ENCODE peak calls at places on chromosomes 6 and 20, in six cellular contexts. Z is fibroblast of mammary gland, Y is mucosa of descending colon, P is body of pancreas, V is ovary, H is mammary epithelial cell. A is an unnamed sample.

GRCh38 chr6:111663232-111663631 is 57.6 kb upstream of the TRAF3IP2 start:
- DNase-seq in Z (peak; percentile 18), Y (no peak), P (no peak), V (no peak), H (no peak), A (no peak)

GRCh38 chr6:35505985-35506384 is 6.7 kb downstream of the TULP1 start:
- DNase-seq in Z (no peak), Y (no peak), P (no peak), V (no peak), H (no peak), A (no peak)

GRCh38 chr6:22149081-22149480 is 147.8 kb downstream of the PRL start:
- DNase-seq in Z (no peak), Y (no peak), P (no peak), V (no peak), H (no peak), A (no peak)

GRCh38 chr6:62285612-62286469 is at the start of gene KHDRBS2:
- DNase-seq in Z (peak; percentile 0), Y (peak; percentile 93), P (peak; percentile 82), V (peak; percentile 32), H (peak; percentile 2), A (no peak)

GRCh38 chr20:54980321-54980960 is 505.0 kb downstream of the DOK5 start:
- DNase-seq in Z (peak; percentile 10), Y (no peak), P (no peak), V (no peak), H (peak; percentile 15), A (no peak)

GRCh38 chr6:17703256-17703694 is 3.5 kb downstream of the NUP153 start:
- DNase-seq in Z (peak; percentile 97), Y (no peak), P (peak; percentile 51), V (peak; percentile 33), H (peak; percentile 80), A (peak; percentile 94)

GRCh38 chr6:4997862-4998261 is 6.0 kb downstream of the RPP40 start:
- DNase-seq in Z (no peak), Y (no peak), P (no peak), V (no peak), H (no peak), A (no peak)

GRCh38 chr20:41232971-41233926 is 84.3 kb downstream of the ZHX3 start:
- DNase-seq in Z (peak; percentile 97), Y (no peak), P (no peak), V (no peak), H (peak; percentile 80), A (peak; percentile 97)

GRCh38 chr6:130426078-130426726 is 60.4 kb downstream of the TMEM200A start:
- DNase-seq in Z (peak; percentile 66), Y (no peak), P (no peak), V (no peak), H (peak; percentile 22), A (no peak)

GRCh38 chr6:36028088-36028886 is 679 bp downstream of the MAPK14 start:
- DNase-seq in Z (peak; percentile 12), Y (peak; percentile 70), P (peak; percentile 56), V (peak; percentile 42), H (peak; percentile 27), A (no peak)

GRCh38 chr20:35145141-35145564 is 2.0 kb downstream of the EDEM2 start:
- DNase-seq in Z (peak; percentile 66), Y (no peak), P (peak; percentile 22), V (no peak), H (peak; percentile 53), A (peak; percentile 61)

GRCh38 chr6:132369526-132369925 is 31.7 kb downstream of the MOXD1 start:
- DNase-seq in Z (peak; percentile 76), Y (no peak), P (no peak), V (no peak), H (peak; percentile 24), A (peak; percentile 83)

GRCh38 chr6:1862411-1862810 is 252.7 kb downstream of the FOXC1 start:
- DNase-seq in Z (no peak), Y (no peak), P (no peak), V (no peak), H (peak; percentile 50), A (no peak)

GRCh38 chr6:24504642-24505586 is 10.1 kb downstream of the ALDH5A1 start:
- DNase-seq in Z (no peak), Y (peak; percentile 78), P (no peak), V (no peak), H (no peak), A (peak; percentile 5)

GRCh38 chr6:118581489-118581959 is 33.4 kb downstream of the PLN start:
- DNase-seq in Z (peak; percentile 75), Y (no peak), P (peak; percentile 39), V (no peak), H (peak; percentile 31), A (peak; percentile 73)

GRCh38 chr20:47857142-47857993 is 72.1 kb upstream of the SULF2 start:
- DNase-seq in Z (peak; percentile 34), Y (no peak), P (no peak), V (no peak), H (peak; percentile 32), A (peak; percentile 37)

GRCh38 chr6:101918476-101918875 is 525.0 kb downstream of the GRIK2 start:
- DNase-seq in Z (no peak), Y (no peak), P (no peak), V (no peak), H (no peak), A (peak; percentile 4)

DNA sequence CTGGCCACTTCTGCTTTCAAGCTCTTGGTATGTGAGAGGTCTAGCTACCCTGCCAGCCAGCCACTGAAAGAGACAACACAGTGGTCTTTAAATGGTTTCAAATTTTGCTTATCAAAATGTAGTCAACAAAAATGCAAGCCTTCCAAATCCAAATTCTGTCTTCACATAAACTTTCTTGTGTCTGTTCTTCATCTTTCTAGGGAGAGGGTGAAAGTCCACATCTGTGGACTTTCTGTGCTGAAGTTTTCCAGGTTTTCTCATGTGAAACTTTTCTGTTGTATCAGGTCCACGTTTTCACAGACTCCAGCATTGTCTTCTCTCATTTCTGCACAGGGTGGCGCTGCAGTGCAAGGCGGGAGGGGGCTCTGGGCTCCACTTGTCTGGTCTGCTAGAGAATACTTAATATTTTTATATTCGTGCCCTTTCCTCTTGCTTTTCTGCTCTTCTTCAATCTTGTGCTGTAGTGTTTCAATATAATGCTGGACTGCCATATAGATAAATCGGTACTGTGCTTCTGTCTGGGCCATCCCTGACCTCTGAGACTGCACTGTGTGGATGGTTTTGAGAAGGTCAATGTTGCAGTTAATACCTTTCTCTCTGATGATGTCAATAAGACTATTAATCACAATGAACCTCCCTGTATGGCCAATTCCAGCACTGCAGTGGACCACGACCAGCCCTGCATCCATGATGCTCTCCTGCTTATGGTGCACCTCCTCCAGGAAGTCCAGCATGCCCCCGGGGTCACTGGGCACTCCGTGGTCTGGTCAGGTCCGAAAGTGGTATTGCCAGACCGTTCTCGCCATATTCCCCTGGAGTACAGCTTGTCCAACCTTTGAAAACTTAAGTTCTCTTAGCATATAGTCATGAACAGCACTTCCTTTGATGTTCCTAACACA is 161.6 kb upstream of the TNFAIP3 start:
- DNase-seq in Z (peak; percentile 62), Y (peak; percentile 79), P (peak; percentile 66), V (peak; percentile 83), H (peak; percentile 51), A (peak; percentile 48)
- TF ChIP-seq CTCF in Z (peak; percentile 94), Y (peak; percentile 45), P (peak; percentile 56), V (peak; percentile 88), H (peak; percentile 88), A (peak; percentile 92)

DNA sequence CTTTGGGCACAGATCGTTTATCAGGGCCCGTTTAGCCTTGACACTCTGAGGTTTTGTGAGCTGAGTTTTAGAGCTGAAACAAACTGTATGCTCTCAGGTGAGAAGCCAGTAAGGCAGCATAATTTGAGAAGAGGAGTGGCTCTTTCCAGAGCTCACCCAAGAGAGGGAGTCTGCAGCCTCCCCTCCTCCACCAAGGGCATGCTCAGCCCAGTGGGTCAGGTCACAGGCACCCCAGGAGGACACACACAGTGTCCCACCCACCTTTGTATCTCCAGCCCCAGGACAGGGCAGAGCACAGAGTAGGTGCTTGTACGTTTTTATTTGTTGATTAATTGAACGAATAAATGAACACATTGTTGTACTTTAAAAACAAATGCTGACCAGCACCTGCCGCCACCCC is 3.4 kb downstream of the TSPO2 start:
- DNase-seq in Z (no peak), Y (no peak), P (no peak), V (no peak), H (no peak), A (no peak)
- H3K4me3 ChIP-seq in Z (no peak overlapping the region), Y (no peak overlapping the region), P (no peak overlapping the region), V (no peak overlapping the region), H (no peak overlapping the region), A (no peak overlapping the region)

GRCh38 chr20:38148328-38149102 is 16.6 kb downstream of the TGM2 start:
- DNase-seq in Z (no peak), Y (peak; percentile 9), P (no peak), V (no peak), H (no peak), A (no peak)
- TF ChIP-seq CTCF in Z (no peak), Y (no peak), P (no peak), V (no peak), H (no peak), A (no peak)

DNA sequence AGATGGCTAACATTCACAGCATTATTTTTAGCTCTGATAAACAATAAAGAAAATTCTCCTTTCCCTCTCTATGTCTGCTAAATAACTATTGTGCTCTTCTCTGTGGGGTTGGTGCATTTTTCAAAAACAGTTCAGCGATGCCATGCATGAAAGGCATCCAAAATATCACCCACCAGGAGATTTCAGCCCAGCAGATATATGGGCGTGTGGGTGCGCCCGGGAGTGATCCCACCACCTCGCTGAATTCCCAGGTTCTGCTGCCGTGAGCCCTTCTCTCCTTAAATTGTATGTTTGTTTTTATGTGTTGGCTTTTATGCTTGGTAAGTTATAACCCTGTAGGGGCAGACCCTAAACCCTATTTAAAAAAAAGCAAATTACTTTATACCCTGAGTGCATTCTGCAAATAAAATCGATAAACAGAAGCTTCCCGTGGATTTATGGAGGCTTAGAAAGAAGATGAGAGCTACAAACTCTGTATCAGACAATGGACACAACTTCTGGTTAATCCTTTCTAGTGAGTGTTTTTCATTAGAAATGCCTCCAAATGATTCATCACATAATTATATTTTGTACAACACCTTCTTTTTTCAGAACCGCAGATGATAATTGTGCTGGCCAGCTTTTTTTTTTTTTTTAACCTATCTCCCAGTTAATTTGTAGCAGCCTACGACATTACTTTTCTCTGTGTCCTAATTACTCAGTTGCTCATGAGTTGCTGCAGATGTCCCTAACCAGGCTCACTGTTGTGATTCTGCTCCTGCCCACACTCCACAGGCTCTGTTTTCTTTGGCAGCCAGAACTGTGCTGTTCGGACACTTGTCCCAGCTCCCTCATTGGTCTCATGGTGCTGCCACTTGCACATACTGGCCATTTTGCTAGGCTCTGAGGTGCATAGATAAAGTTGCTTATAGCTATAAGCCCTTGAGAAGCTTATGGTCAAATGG is 55.3 kb downstream of the NOX3 start:
- DNase-seq in Z (peak; percentile 51), Y (no peak), P (no peak), V (no peak), H (no peak), A (peak; percentile 41)
- H3K4me3 ChIP-seq in Z (no peak overlapping the region), Y (no peak overlapping the region), P (no peak overlapping the region), V (no peak overlapping the region), H (no peak overlapping the region), A (no peak overlapping the region)

GRCh38 chr6:11766589-11767450 is 11.8 kb downstream of the ADTRP start:
- DNase-seq in Z (peak; percentile 98), Y (no peak), P (peak; percentile 58), V (no peak), H (peak; percentile 95), A (peak; percentile 98)

GRCh38 chr6:11763460-11764249 is 14.9 kb downstream of the ADTRP start:
- DNase-seq in Z (peak; percentile 46), Y (no peak), P (no peak), V (no peak), H (no peak), A (no peak)

GRCh38 chr6:11767458-11767857 is 11.1 kb downstream of the ADTRP start:
- DNase-seq in Z (no peak), Y (no peak), P (no peak), V (no peak), H (no peak), A (no peak)

GRCh38 chr6:11764250-11764604 is 14.4 kb downstream of the ADTRP start:
- DNase-seq in Z (no peak), Y (no peak), P (no peak), V (no peak), H (no peak), A (no peak)

GRCh38 chr6:11766056-11766455 is 12.5 kb downstream of the ADTRP start:
- DNase-seq in Z (no peak), Y (no peak), P (peak; percentile 43), V (no peak), H (peak; percentile 19), A (no peak)
- TF ChIP-seq CTCF in Z (no peak), Y (no peak), P (no peak), V (no peak), H (peak; percentile 17), A (peak; percentile 40)

A was measured in AG10803.